ENCODE peak calls at places on chromosomes 16 and 17, in six cellular contexts. One of them, this sample, is unnamed.

GRCh38 chr17:2707721-2708584 is 3.6 kb downstream of the CLUH start:
- DNase-seq in K562: peak; percentile 42
- DNase-seq in GM12878: no peak
- DNase-seq in H1: no peak
- DNase-seq in GM12891: no peak
- DNase-seq in HepG2: peak; percentile 45
- DNase-seq in this sample: no peak

GRCh38 chr17:41618341-41619161 is 5.8 kb downstream of the KRT17 start:
- DNase-seq in K562: no peak
- DNase-seq in GM12878: no peak
- DNase-seq in H1: no peak
- DNase-seq in GM12891: no peak
- DNase-seq in HepG2: no peak
- DNase-seq in this sample: no peak

GRCh38 chr17:81415681-81416080 is 20.4 kb downstream of the BAHCC1 start:
- DNase-seq in K562: no peak
- DNase-seq in GM12878: no peak
- DNase-seq in H1: no peak
- DNase-seq in GM12891: no peak
- DNase-seq in HepG2: no peak
- DNase-seq in this sample: no peak

GRCh38 chr16:75287708-75288107 is 36.3 kb upstream of the BCAR1 start:
- DNase-seq in K562: peak; percentile 79
- DNase-seq in GM12878: no peak
- DNase-seq in H1: no peak
- DNase-seq in GM12891: no peak
- DNase-seq in HepG2: no peak
- DNase-seq in this sample: no peak

GRCh38 chr16:8996891-8997290 is 33.2 kb upstream of the USP7 start:
- DNase-seq in K562: peak; percentile 75
- DNase-seq in GM12878: no peak
- DNase-seq in H1: no peak
- DNase-seq in GM12891: no peak
- DNase-seq in HepG2: peak; percentile 50
- DNase-seq in this sample: no peak

GRCh38 chr17:60971515-60972369 is 294.1 kb downstream of the BCAS3 start:
- DNase-seq in K562: peak; percentile 22
- DNase-seq in GM12878: peak; percentile 4
- DNase-seq in H1: peak; percentile 5
- DNase-seq in GM12891: peak; percentile 7
- DNase-seq in HepG2: peak; percentile 56
- DNase-seq in this sample: no peak

GRCh38 chr17:31609331-31609730 is 217.9 kb downstream of the RAB11FIP4 start:
- DNase-seq in K562: peak; percentile 11
- DNase-seq in GM12878: no peak
- DNase-seq in H1: no peak
- DNase-seq in GM12891: no peak
- DNase-seq in HepG2: no peak
- DNase-seq in this sample: no peak

GRCh38 chr17:76191891-76192290 is 48.4 kb downstream of the RNF157 start:
- DNase-seq in K562: no peak
- DNase-seq in GM12878: peak; percentile 85
- DNase-seq in H1: no peak
- DNase-seq in GM12891: peak; percentile 40
- DNase-seq in HepG2: no peak
- DNase-seq in this sample: peak; percentile 32

GRCh38 chr16:82735176-82735575 is 108.4 kb downstream of the CDH13 start:
- DNase-seq in K562: no peak
- DNase-seq in GM12878: no peak
- DNase-seq in H1: no peak
- DNase-seq in GM12891: no peak
- DNase-seq in HepG2: no peak
- DNase-seq in this sample: no peak

GRCh38 chr16:21218135-21218534 is 6.8 kb upstream of the ZP2 start:
- DNase-seq in K562: no peak
- DNase-seq in GM12878: no peak
- DNase-seq in H1: no peak
- DNase-seq in GM12891: no peak
- DNase-seq in HepG2: peak; percentile 52
- DNase-seq in this sample: no peak
- TF ChIP-seq POLR2A in K562: no peak
- TF ChIP-seq POLR2A in GM12878: no peak
- TF ChIP-seq POLR2A in H1: no peak
- TF ChIP-seq POLR2A in GM12891: no peak
- TF ChIP-seq POLR2A in HepG2: no peak
- TF ChIP-seq POLR2A in this sample: no peak

DNA sequence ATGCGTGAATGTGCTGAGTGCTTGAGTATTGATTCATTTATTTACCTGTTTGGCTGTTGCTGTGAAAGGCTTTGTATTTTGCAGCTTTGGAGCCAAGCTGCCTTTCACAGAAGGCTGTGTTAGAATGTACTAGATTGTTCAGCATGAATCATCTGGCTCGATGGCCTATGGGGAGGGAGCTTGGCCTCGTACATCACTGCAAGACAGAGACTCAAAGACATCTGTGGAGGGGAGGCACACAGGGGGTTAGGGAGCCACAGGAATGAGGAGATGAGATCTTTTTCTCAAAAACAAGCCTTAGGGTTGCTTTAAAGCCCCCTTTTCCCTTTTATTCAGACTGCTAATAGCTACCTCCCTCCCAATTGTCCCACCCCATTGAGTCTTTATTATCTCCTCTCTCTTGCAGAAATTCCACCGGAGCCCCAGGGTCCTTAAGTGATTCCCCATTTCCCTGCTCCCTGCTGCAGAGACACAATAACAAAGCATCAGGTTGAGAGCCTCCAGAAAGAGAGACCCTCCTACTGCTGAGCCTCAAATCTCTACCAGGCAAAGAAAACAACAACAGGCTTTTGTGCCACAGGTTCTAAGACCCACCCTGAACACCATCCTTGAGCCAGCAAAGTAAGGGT is 307.2 kb downstream of the ABCC12 start:
- DNase-seq in K562: no peak
- DNase-seq in GM12878: no peak
- DNase-seq in H1: peak; percentile 41
- DNase-seq in GM12891: no peak
- DNase-seq in HepG2: no peak
- DNase-seq in this sample: no peak
- TF ChIP-seq TAF1 in K562: no peak
- TF ChIP-seq TAF1 in GM12878: no peak
- TF ChIP-seq TAF1 in H1: no peak
- TF ChIP-seq TAF1 in GM12891: no peak
- TF ChIP-seq TAF1 in HepG2: no peak
- TF ChIP-seq TAF1 in this sample: no peak

GRCh38 chr16:1197237-1197866 is 27.7 kb downstream of the TPSG1 start:
- DNase-seq in K562: no peak
- DNase-seq in GM12878: no peak
- DNase-seq in H1: no peak
- DNase-seq in GM12891: no peak
- DNase-seq in HepG2: peak; percentile 59
- DNase-seq in this sample: no peak

GRCh38 chr16:1200014-1200627 is 24.9 kb downstream of the TPSG1 start:
- DNase-seq in K562: no peak
- DNase-seq in GM12878: no peak
- DNase-seq in H1: no peak
- DNase-seq in GM12891: no peak
- DNase-seq in HepG2: no peak
- DNase-seq in this sample: no peak

GRCh38 chr16:1201444-1201843 is 23.6 kb downstream of the TPSG1 start:
- DNase-seq in K562: no peak
- DNase-seq in GM12878: no peak
- DNase-seq in H1: no peak
- DNase-seq in GM12891: no peak
- DNase-seq in HepG2: no peak
- DNase-seq in this sample: no peak

GRCh38 chr16:1198194-1198593 is 26.9 kb downstream of the TPSG1 start:
- DNase-seq in K562: no peak
- DNase-seq in GM12878: no peak
- DNase-seq in H1: no peak
- DNase-seq in GM12891: no peak
- DNase-seq in HepG2: no peak
- DNase-seq in this sample: no peak

GRCh38 chr16:1199342-1200013 is 25.6 kb downstream of the TPSG1 start:
- DNase-seq in K562: peak; percentile 46
- DNase-seq in GM12878: no peak
- DNase-seq in H1: no peak
- DNase-seq in GM12891: no peak
- DNase-seq in HepG2: no peak
- DNase-seq in this sample: no peak
- TF ChIP-seq POLR2A in K562: no peak
- TF ChIP-seq POLR2A in GM12878: no peak
- TF ChIP-seq POLR2A in H1: no peak
- TF ChIP-seq POLR2A in GM12891: no peak
- TF ChIP-seq POLR2A in HepG2: no peak
- TF ChIP-seq POLR2A in this sample: no peak

GRCh38 chr16:53769185-53769584 is 65.2 kb downstream of the FTO start:
- DNase-seq in K562: no peak
- DNase-seq in GM12878: no peak
- DNase-seq in H1: no peak
- DNase-seq in GM12891: no peak
- DNase-seq in HepG2: no peak
- DNase-seq in this sample: no peak

GRCh38 chr16:53768167-53768566 is 64.2 kb downstream of the FTO start:
- DNase-seq in K562: no peak
- DNase-seq in GM12878: no peak
- DNase-seq in H1: no peak
- DNase-seq in GM12891: no peak
- DNase-seq in HepG2: no peak
- DNase-seq in this sample: no peak

GRCh38 chr16:53769787-53770186 is 65.8 kb downstream of the FTO start:
- DNase-seq in K562: no peak
- DNase-seq in GM12878: no peak
- DNase-seq in H1: no peak
- DNase-seq in GM12891: no peak
- DNase-seq in HepG2: no peak
- DNase-seq in this sample: no peak

GRCh38 chr16:53770641-53771040 is 66.7 kb downstream of the FTO start:
- DNase-seq in K562: no peak
- DNase-seq in GM12878: no peak
- DNase-seq in H1: no peak
- DNase-seq in GM12891: no peak
- DNase-seq in HepG2: no peak
- DNase-seq in this sample: no peak

GRCh38 chr16:53768593-53768992 is 64.6 kb downstream of the FTO start:
- DNase-seq in K562: no peak
- DNase-seq in GM12878: no peak
- DNase-seq in H1: no peak
- DNase-seq in GM12891: no peak
- DNase-seq in HepG2: no peak
- DNase-seq in this sample: no peak
- TF ChIP-seq TAF1 in K562: no peak
- TF ChIP-seq TAF1 in GM12878: no peak
- TF ChIP-seq TAF1 in H1: no peak
- TF ChIP-seq TAF1 in GM12891: no peak
- TF ChIP-seq TAF1 in HepG2: no peak
- TF ChIP-seq TAF1 in this sample: no peak

DNA sequence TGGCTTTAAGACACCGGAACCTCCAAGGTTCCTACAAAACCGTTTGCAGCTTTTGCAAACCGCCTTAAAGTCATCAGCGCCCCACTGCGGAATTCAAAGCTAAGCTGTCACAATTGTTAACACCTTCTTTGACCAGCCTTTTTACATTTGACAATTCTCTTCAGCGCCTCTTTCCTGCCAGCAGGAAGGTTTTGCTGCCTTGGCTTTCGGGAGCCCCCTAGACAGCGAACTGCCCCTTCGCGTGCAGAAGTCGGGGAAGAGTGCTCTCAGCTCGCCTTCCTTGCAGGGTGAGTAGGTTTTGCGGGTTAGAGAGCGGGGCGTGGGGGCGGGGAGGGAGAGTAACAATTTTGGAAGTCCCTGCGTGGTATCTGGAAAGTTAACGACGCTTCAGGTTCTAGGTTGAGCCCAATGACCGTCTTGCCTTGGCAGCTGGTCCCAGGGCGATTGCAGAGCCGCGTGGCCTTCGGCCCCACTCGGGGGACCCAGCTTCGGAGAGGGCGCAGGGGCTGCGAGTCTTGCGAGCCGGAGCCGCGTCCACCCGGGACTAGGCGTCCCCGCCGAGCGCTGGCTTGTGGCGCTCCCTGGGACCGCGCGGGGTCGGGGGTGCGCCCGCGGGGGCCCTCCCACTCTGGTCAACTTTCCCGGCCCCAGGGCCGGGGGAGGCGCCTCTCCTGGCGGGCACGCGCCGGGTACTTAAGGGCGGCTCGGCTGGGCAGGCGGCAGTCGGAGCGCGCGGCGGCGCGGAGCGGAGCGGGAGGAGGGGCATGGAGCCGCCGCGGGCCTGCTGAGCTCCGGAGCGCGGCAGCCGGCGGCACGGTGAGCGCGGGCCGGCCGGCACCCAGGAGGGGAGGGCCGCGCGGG is at the start of gene HAS3:
- DNase-seq in K562: peak; percentile 85
- DNase-seq in GM12878: no peak
- DNase-seq in H1: peak; percentile 64
- DNase-seq in GM12891: peak; percentile 75
- DNase-seq in HepG2: peak; percentile 34
- DNase-seq in this sample: peak; percentile 73
- TF ChIP-seq POLR2A in K562: no peak
- TF ChIP-seq POLR2A in GM12878: no peak
- TF ChIP-seq POLR2A in H1: peak; percentile 16
- TF ChIP-seq POLR2A in GM12891: no peak
- TF ChIP-seq POLR2A in HepG2: peak; percentile 28
- TF ChIP-seq POLR2A in this sample: no peak

GRCh38 chr16:81163671-81164070 is 67.5 kb upstream of the GCSH start:
- DNase-seq in K562: no peak
- DNase-seq in GM12878: no peak
- DNase-seq in H1: no peak
- DNase-seq in GM12891: no peak
- DNase-seq in HepG2: no peak
- DNase-seq in this sample: no peak
- TF ChIP-seq TAF1 in K562: no peak
- TF ChIP-seq TAF1 in GM12878: no peak
- TF ChIP-seq TAF1 in H1: no peak
- TF ChIP-seq TAF1 in GM12891: no peak
- TF ChIP-seq TAF1 in HepG2: no peak
- TF ChIP-seq TAF1 in this sample: no peak

DNA sequence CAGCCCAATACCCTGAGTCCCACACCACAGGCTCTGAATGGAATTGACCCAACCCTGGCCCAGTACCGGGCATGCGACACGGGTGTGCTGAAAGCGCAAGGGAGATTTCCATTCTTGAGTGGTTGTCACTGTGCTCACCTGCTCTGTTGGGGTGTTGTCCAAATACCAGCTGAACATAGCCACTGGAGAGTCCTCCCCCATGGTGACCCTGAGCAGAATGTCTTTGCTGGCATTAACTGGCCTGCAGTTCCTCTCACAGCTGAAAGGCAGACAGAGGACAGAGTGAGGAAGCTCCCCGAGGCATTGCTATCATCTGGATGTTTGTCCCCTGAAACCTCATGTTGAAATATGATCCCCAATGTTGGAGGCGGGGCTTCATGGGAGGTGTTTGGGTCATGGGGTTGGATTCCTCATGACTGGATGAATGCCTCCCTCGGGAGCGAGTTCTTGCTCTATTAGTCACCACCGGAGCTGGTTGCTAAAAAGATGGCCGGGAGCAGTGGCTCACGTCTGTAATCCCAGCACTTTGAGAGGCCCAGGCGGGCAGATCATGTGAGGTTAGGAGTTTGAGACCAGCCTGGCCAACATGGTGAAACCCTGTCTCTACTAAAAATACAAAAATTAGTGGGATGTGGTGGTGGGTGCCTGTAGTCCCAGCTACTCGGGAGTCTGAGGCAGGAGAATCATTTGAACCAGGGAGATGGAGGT is 57.3 kb upstream of the BCO1 start:
- DNase-seq in K562: peak; percentile 60
- DNase-seq in GM12878: no peak
- DNase-seq in H1: peak; percentile 81
- DNase-seq in GM12891: no peak
- DNase-seq in HepG2: peak; percentile 98
- DNase-seq in this sample: no peak
- TF ChIP-seq POLR2A in K562: no peak
- TF ChIP-seq POLR2A in GM12878: no peak
- TF ChIP-seq POLR2A in H1: peak; percentile 64
- TF ChIP-seq POLR2A in GM12891: no peak
- TF ChIP-seq POLR2A in HepG2: no peak
- TF ChIP-seq POLR2A in this sample: no peak